ENCODE peak calls at places on chromosomes 11 and 22, in six cellular contexts. One of them, this sample, is unnamed.

GRCh38 chr11:11383995-11384394 is 30.9 kb upstream of the CSNK2A3 start:
- DNase-seq in psoas muscle: no peak
- DNase-seq in SK-N-SH: no peak
- DNase-seq in H9: no peak
- DNase-seq in prostate gland: no peak
- DNase-seq in colonic mucosa: no peak
- DNase-seq in this sample: no peak

GRCh38 chr11:70694371-70694770 is 296.0 kb downstream of the CTTN start:
- DNase-seq in colonic mucosa: no peak
- DNase-seq in SK-N-SH: no peak
- DNase-seq in psoas muscle: no peak
- DNase-seq in prostate gland: no peak
- DNase-seq in H9: no peak
- DNase-seq in this sample: no peak

GRCh38 chr11:65435330-65435931 is 12.8 kb downstream of the NEAT1 start:
- DNase-seq in prostate gland: peak; percentile 21
- DNase-seq in SK-N-SH: no peak
- DNase-seq in H9: no peak
- DNase-seq in colonic mucosa: no peak
- DNase-seq in psoas muscle: no peak
- DNase-seq in this sample: peak; percentile 7

GRCh38 chr11:48034926-48035876 is 54.8 kb downstream of the PTPRJ start:
- DNase-seq in prostate gland: no peak
- DNase-seq in colonic mucosa: no peak
- DNase-seq in psoas muscle: peak; percentile 87
- DNase-seq in SK-N-SH: no peak
- DNase-seq in H9: no peak
- DNase-seq in this sample: no peak

GRCh38 chr11:45853616-45854219 is 6.4 kb downstream of the CRY2 start:
- DNase-seq in SK-N-SH: no peak
- DNase-seq in H9: no peak
- DNase-seq in psoas muscle: peak; percentile 41
- DNase-seq in colonic mucosa: no peak
- DNase-seq in prostate gland: no peak
- DNase-seq in this sample: no peak

GRCh38 chr11:76512851-76513653 is 68.2 kb downstream of the EMSY start:
- DNase-seq in SK-N-SH: peak; percentile 13
- DNase-seq in psoas muscle: no peak
- DNase-seq in prostate gland: no peak
- DNase-seq in colonic mucosa: no peak
- DNase-seq in H9: no peak
- DNase-seq in this sample: peak; percentile 93

GRCh38 chr11:82557274-82557673 is 176.4 kb downstream of the FAM181B start:
- DNase-seq in psoas muscle: no peak
- DNase-seq in H9: no peak
- DNase-seq in prostate gland: no peak
- DNase-seq in SK-N-SH: no peak
- DNase-seq in colonic mucosa: no peak
- DNase-seq in this sample: no peak

GRCh38 chr11:80297808-80298460 is 857.1 kb upstream of the TENM4 start:
- DNase-seq in prostate gland: no peak
- DNase-seq in SK-N-SH: no peak
- DNase-seq in psoas muscle: no peak
- DNase-seq in H9: no peak
- DNase-seq in colonic mucosa: no peak
- DNase-seq in this sample: peak; percentile 12

GRCh38 chr22:45482169-45482568 is 20.5 kb upstream of the FBLN1 start:
- DNase-seq in psoas muscle: no peak
- DNase-seq in prostate gland: no peak
- DNase-seq in colonic mucosa: no peak
- DNase-seq in H9: no peak
- DNase-seq in SK-N-SH: no peak
- DNase-seq in this sample: no peak
- H3K4me1 ChIP-seq in psoas muscle: no peaks in the 10 kb centered on the region
- H3K4me1 ChIP-seq in prostate gland: no peaks in the 10 kb centered on the region
- H3K4me1 ChIP-seq in colonic mucosa: no peaks in the 10 kb centered on the region
- H3K4me1 ChIP-seq in H9: no peaks in the 10 kb centered on the region
- H3K4me1 ChIP-seq in SK-N-SH: no peaks in the 10 kb centered on the region
- H3K4me1 ChIP-seq in this sample: peaks cover 6% of the 10 kb centered on the region

GRCh38 chr22:18044548-18045271 is 20.3 kb upstream of the MICAL3 start:
- DNase-seq in psoas muscle: peak; percentile 51
- DNase-seq in H9: no peak
- DNase-seq in SK-N-SH: no peak
- DNase-seq in prostate gland: no peak
- DNase-seq in colonic mucosa: peak; percentile 50
- DNase-seq in this sample: no peak
- H3K4me1 ChIP-seq in psoas muscle: peaks cover 30% of the 10 kb centered on the region
- H3K4me1 ChIP-seq in H9: no peaks in the 10 kb centered on the region
- H3K4me1 ChIP-seq in SK-N-SH: no peaks in the 10 kb centered on the region
- H3K4me1 ChIP-seq in prostate gland: no peaks in the 10 kb centered on the region
- H3K4me1 ChIP-seq in colonic mucosa: peaks cover 4% of the 10 kb centered on the region
- H3K4me1 ChIP-seq in this sample: peaks cover 6% of the 10 kb centered on the region

DNA sequence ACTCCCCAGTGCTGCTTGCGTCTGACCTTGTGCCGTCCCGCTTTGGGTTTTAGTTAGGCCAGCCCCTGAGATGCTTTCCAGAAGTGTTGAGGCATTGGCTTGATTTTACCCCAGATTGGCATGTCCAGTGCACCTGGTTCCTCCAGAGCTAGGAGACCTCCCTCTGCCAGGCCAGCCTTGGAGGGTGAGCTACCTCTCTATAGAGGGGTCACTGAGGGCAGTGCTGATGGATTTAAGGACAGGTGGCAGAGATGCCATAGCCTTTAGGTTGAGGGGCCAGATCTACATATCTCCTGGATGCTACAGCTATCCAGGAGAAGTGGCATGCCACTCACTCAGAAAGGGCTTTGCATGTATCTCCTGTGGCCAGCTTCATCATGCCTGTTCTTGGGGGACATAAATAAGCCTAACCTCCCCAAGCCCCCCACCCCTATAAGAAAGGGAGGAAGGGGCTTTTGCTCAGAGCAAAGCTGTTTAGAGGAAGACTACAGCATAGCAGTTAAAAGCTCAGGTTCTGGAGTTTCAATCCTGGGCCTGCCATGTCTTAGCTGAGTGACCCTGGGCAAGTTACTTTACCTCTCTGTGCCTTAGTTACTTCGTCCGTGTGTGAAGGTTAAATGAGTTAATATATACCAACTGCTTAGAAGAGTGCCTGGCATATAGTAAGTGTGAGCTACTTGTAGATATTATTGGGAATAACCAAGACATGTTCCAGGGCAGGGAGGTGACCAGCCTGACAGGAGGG is 6.4 kb downstream of the UBE2L3 start:
- DNase-seq in prostate gland: no peak
- DNase-seq in psoas muscle: no peak
- DNase-seq in SK-N-SH: no peak
- DNase-seq in H9: no peak
- DNase-seq in colonic mucosa: no peak
- DNase-seq in this sample: no peak
- H3K4me1 ChIP-seq in prostate gland: peaks cover 23% of the 10 kb centered on the region
- H3K4me1 ChIP-seq in psoas muscle: peaks cover 66% of the 10 kb centered on the region
- H3K4me1 ChIP-seq in SK-N-SH: peaks cover 14% of the 10 kb centered on the region
- H3K4me1 ChIP-seq in H9: no peaks in the 10 kb centered on the region
- H3K4me1 ChIP-seq in colonic mucosa: peaks cover 29% of the 10 kb centered on the region
- H3K4me1 ChIP-seq in this sample: peaks cover 17% of the 10 kb centered on the region

GRCh38 chr22:30308518-30309230 is 18.1 kb downstream of the TBC1D10A start:
- DNase-seq in psoas muscle: no peak
- DNase-seq in colonic mucosa: no peak
- DNase-seq in H9: no peak
- DNase-seq in prostate gland: no peak
- DNase-seq in SK-N-SH: no peak
- DNase-seq in this sample: no peak
- H3K4me1 ChIP-seq in psoas muscle: peaks cover 31% of the 10 kb centered on the region
- H3K4me1 ChIP-seq in colonic mucosa: peaks cover 64% of the 10 kb centered on the region
- H3K4me1 ChIP-seq in H9: no peaks in the 10 kb centered on the region
- H3K4me1 ChIP-seq in prostate gland: peaks cover 79% of the 10 kb centered on the region
- H3K4me1 ChIP-seq in SK-N-SH: peaks cover 24% of the 10 kb centered on the region
- H3K4me1 ChIP-seq in this sample: no peaks in the 10 kb centered on the region

DNA sequence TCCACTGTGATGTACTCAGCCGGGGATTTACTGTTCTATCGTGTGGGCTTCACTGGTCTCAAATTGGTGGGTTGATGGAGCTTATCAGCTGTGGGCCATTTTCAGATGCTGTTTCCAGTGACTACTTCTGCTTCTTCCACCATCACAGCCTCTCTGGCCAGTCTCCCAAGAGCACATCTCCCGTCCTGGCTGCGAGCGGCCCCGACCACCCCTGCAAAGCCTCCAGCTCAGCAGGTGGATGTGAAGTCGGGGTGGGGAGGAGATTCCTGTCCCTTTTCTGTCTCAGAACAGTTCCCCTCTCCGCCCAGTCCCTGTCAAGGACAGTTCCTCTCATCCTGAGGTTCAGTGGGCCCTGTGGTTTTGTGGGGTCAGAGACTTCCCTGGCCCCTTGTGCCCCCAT is 20.2 kb downstream of the IFITM10 start:
- DNase-seq in psoas muscle: no peak
- DNase-seq in SK-N-SH: no peak
- DNase-seq in H9: no peak
- DNase-seq in prostate gland: no peak
- DNase-seq in colonic mucosa: no peak
- DNase-seq in this sample: no peak
- H3K4me1 ChIP-seq in psoas muscle: no peaks in the 10 kb centered on the region
- H3K4me1 ChIP-seq in SK-N-SH: peaks cover 42% of the 10 kb centered on the region
- H3K4me1 ChIP-seq in H9: no peaks in the 10 kb centered on the region
- H3K4me1 ChIP-seq in prostate gland: no peaks in the 10 kb centered on the region
- H3K4me1 ChIP-seq in colonic mucosa: no peaks in the 10 kb centered on the region
- H3K4me1 ChIP-seq in this sample: no peaks in the 10 kb centered on the region

DNA sequence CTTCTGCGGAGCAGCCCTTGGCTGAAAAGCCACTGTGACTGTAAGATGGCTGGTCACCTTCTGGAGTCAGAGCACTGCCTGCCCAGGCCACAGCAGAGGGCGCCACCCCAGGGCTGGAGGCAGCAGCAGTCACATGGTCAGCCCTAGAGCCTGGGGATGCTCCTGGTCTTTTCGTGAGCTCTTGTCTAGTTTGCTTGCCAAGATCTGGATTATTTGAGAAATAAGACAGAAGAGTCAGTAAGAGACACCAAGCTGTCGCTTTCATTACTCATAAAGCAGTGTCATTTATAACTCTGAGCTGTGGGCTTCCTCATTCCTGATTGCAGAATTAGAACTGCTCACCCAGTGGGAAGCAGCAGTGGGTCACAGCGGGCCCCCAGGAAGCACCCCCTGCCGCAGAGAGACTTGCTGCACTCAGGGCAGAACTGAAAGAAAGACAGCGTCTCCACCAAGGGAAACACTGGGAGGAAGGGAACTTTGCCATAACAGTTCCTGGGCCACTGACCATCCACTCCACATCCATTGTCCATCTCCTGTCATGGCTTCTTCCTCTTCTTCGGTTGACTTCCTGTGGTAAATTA is 56.7 kb downstream of the PPP6R2 start:
- DNase-seq in H9: peak; percentile 75
- DNase-seq in psoas muscle: peak; percentile 46
- DNase-seq in SK-N-SH: peak; percentile 71
- DNase-seq in prostate gland: no peak
- DNase-seq in colonic mucosa: peak; percentile 41
- DNase-seq in this sample: peak; percentile 43
- H3K4me1 ChIP-seq in H9: no peaks in the 10 kb centered on the region
- H3K4me1 ChIP-seq in psoas muscle: peaks cover 16% of the 10 kb centered on the region
- H3K4me1 ChIP-seq in SK-N-SH: peaks cover 17% of the 10 kb centered on the region
- H3K4me1 ChIP-seq in prostate gland: no peaks in the 10 kb centered on the region
- H3K4me1 ChIP-seq in colonic mucosa: peaks cover 6% of the 10 kb centered on the region
- H3K4me1 ChIP-seq in this sample: no peaks in the 10 kb centered on the region

GRCh38 chr22:22892096-22893052 is 4.8 kb downstream of the IGLL5 start:
- DNase-seq in psoas muscle: no peak
- DNase-seq in colonic mucosa: no peak
- DNase-seq in H9: no peak
- DNase-seq in SK-N-SH: no peak
- DNase-seq in prostate gland: no peak
- DNase-seq in this sample: no peak
- H3K4me1 ChIP-seq in psoas muscle: no peaks in the 10 kb centered on the region
- H3K4me1 ChIP-seq in colonic mucosa: no peaks in the 10 kb centered on the region
- H3K4me1 ChIP-seq in H9: no peaks in the 10 kb centered on the region
- H3K4me1 ChIP-seq in SK-N-SH: no peaks in the 10 kb centered on the region
- H3K4me1 ChIP-seq in prostate gland: no peaks in the 10 kb centered on the region
- H3K4me1 ChIP-seq in this sample: no peaks in the 10 kb centered on the region

GRCh38 chr11:19187880-19188279 is 13.9 kb downstream of the CSRP3 start:
- DNase-seq in colonic mucosa: no peak
- DNase-seq in SK-N-SH: no peak
- DNase-seq in psoas muscle: no peak
- DNase-seq in H9: no peak
- DNase-seq in prostate gland: no peak
- DNase-seq in this sample: peak; percentile 79
- H3K4me1 ChIP-seq in colonic mucosa: no peaks in the 10 kb centered on the region
- H3K4me1 ChIP-seq in SK-N-SH: no peaks in the 10 kb centered on the region
- H3K4me1 ChIP-seq in psoas muscle: no peaks in the 10 kb centered on the region
- H3K4me1 ChIP-seq in H9: no peaks in the 10 kb centered on the region
- H3K4me1 ChIP-seq in prostate gland: no peaks in the 10 kb centered on the region
- H3K4me1 ChIP-seq in this sample: peaks cover 23% of the 10 kb centered on the region

GRCh38 chr11:2888266-2888968 is 2.8 kb upstream of the CDKN1C start:
- DNase-seq in psoas muscle: peak; percentile 92
- DNase-seq in H9: peak; percentile 90
- DNase-seq in prostate gland: peak; percentile 90
- DNase-seq in SK-N-SH: peak; percentile 86
- DNase-seq in colonic mucosa: peak; percentile 94
- DNase-seq in this sample: peak; percentile 78
- H3K4me1 ChIP-seq in psoas muscle: peaks cover under 1% of the 10 kb centered on the region
- H3K4me1 ChIP-seq in H9: no peaks in the 10 kb centered on the region
- H3K4me1 ChIP-seq in prostate gland: peaks cover 20% of the 10 kb centered on the region
- H3K4me1 ChIP-seq in SK-N-SH: peaks cover 25% of the 10 kb centered on the region
- H3K4me1 ChIP-seq in colonic mucosa: peaks cover 14% of the 10 kb centered on the region
- H3K4me1 ChIP-seq in this sample: peaks cover 16% of the 10 kb centered on the region

GRCh38 chr11:19672591-19673206 is 39.9 kb upstream of the NAV2 start:
- DNase-seq in SK-N-SH: no peak
- DNase-seq in colonic mucosa: no peak
- DNase-seq in psoas muscle: no peak
- DNase-seq in prostate gland: peak; percentile 56
- DNase-seq in H9: no peak
- DNase-seq in this sample: no peak
- H3K4me1 ChIP-seq in SK-N-SH: peaks cover 20% of the 10 kb centered on the region
- H3K4me1 ChIP-seq in colonic mucosa: no peaks in the 10 kb centered on the region
- H3K4me1 ChIP-seq in psoas muscle: peaks cover 23% of the 10 kb centered on the region
- H3K4me1 ChIP-seq in prostate gland: no peaks in the 10 kb centered on the region
- H3K4me1 ChIP-seq in H9: peaks cover 12% of the 10 kb centered on the region
- H3K4me1 ChIP-seq in this sample: no peaks in the 10 kb centered on the region

This sample was measured in HAP-1.